ENCODE peak calls at places on chromosomes 13 and 19, in ten cellular contexts. S is CD8-positive, alpha-beta T cell; C is PC-3; V is glutamatergic neuron; U is GM10248; I is progenitor cell of endocrine pancreas; T is left ventricle myocardium inferior; P is ovary; D is CD4-positive, alpha-beta T cell; A is BE2C. B is an unnamed sample.
A peak's percentile ranks its signal among the peaks of the same experiment; 100 is the strongest.

GRCh38 chr13:32150794-32151193 is 119.2 kb downstream of the FRY start:
- DNase-seq in S (no peak), C (no peak), V (no peak), U (no peak), I (no peak), T (peak; percentile 78), P (peak; percentile 78), D (no peak), A (no peak), B (no peak)

GRCh38 chr19:3443840-3444694 is 36.3 kb downstream of the SMIM24 start:
- DNase-seq in S (no peak), C (no peak), V (peak; percentile 74), U (no peak), I (no peak), T (peak; percentile 78), P (no peak), D (no peak), A (peak; percentile 54), B (peak; percentile 72)

GRCh38 chr13:41562083-41562482 is 104.7 kb downstream of the RGCC start:
- DNase-seq in S (no peak), C (no peak), V (no peak), U (no peak), I (no peak), T (peak; percentile 82), P (peak; percentile 71), D (no peak), A (no peak), B (no peak)

GRCh38 chr13:23086951-23087350 is 93.8 kb upstream of the SGCG start:
- DNase-seq in S (no peak), C (no peak), V (no peak), U (no peak), I (no peak), T (no peak), P (no peak), D (no peak), A (no peak), B (no peak)

GRCh38 chr19:10205636-10206035 is 10.9 kb upstream of the DNMT1 start:
- DNase-seq in S (no peak), C (no peak), V (no peak), U (no peak), I (no peak), T (no peak), P (no peak), D (no peak), A (no peak), B (no peak)

GRCh38 chr19:38013913-38014575 is 107.0 kb downstream of the SIPA1L3 start:
- DNase-seq in S (no peak), C (no peak), V (no peak), U (no peak), I (no peak), T (no peak), P (no peak), D (no peak), A (no peak), B (no peak)

GRCh38 chr19:45263013-45263412 is 11.9 kb downstream of the MARK4 start:
- DNase-seq in S (no peak), C (no peak), V (no peak), U (no peak), I (no peak), T (no peak), P (no peak), D (no peak), A (no peak), B (no peak)

GRCh38 chr19:21604351-21604926 is 99.0 kb downstream of the ZNF429 start:
- DNase-seq in S (no peak), C (peak; percentile 34), V (no peak), U (no peak), I (no peak), T (no peak), P (no peak), D (no peak), A (no peak), B (no peak)

GRCh38 chr13:27979001-27979643 is 9.4 kb downstream of the URAD start:
- DNase-seq in S (no peak), C (no peak), V (no peak), U (no peak), I (no peak), T (no peak), P (no peak), D (no peak), A (no peak), B (no peak)

GRCh38 chr13:76314495-76314894 is 571.7 kb downstream of the KCTD12 start:
- DNase-seq in S (no peak), C (no peak), V (no peak), U (no peak), I (no peak), T (no peak), P (no peak), D (no peak), A (no peak), B (peak; percentile 1)

GRCh38 chr13:20125129-20125782 is 35.6 kb downstream of the GJA3 start:
- DNase-seq in S (no peak), C (peak; percentile 59), V (no peak), U (no peak), I (no peak), T (no peak), P (no peak), D (no peak), A (no peak), B (no peak)

DNA sequence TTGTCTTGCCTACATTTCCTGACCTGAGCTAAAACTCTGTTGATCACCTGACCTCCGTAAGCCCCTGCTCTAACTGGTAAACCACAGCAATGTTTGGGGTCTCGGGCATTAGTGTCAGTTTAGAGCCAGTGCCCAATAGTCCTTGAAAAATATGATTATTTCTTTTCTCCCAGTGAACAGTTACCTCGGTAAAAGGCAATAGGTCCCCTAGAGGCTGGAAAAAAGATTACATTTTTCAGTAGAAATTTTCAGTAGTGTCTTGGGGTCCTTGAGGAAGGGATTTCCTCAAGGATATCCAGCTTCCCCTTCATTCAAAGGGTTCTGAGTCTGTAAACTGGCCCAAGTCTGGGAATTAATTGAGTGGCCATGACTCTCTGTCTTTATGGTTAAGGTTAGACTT is 177.5 kb downstream of the SLC7A1 start:
- DNase-seq in S (no peak), C (no peak), V (no peak), U (no peak), I (no peak), T (no peak), P (no peak), D (no peak), A (no peak), B (no peak)
- TF ChIP-seq CTCF in S (no peak), C (peak; percentile 28), V (peak; percentile 25), U (no peak), I (no peak), T (no peak), P (no peak), D (no peak), A (peak; percentile 40), B (peak; percentile 23)

GRCh38 chr19:57655443-57655842 is 13.3 kb upstream of the ZSCAN4 start:
- DNase-seq in S (no peak), C (no peak), V (no peak), U (no peak), I (no peak), T (no peak), P (no peak), D (no peak), A (no peak), B (no peak)

GRCh38 chr19:57656346-57656745 is 12.4 kb upstream of the ZSCAN4 start:
- DNase-seq in S (no peak), C (peak; percentile 25), V (no peak), U (no peak), I (no peak), T (no peak), P (no peak), D (no peak), A (no peak), B (no peak)

GRCh38 chr19:57653689-57654088 is 15.0 kb upstream of the ZSCAN4 start:
- DNase-seq in S (no peak), C (no peak), V (no peak), U (no peak), I (no peak), T (no peak), P (no peak), D (no peak), A (no peak), B (no peak)

GRCh38 chr19:57648336-57649003 is 15.5 kb downstream of the ZNF211 start:
- DNase-seq in S (no peak), C (no peak), V (no peak), U (no peak), I (no peak), T (no peak), P (no peak), D (no peak), A (peak; percentile 63), B (no peak)

DNA sequence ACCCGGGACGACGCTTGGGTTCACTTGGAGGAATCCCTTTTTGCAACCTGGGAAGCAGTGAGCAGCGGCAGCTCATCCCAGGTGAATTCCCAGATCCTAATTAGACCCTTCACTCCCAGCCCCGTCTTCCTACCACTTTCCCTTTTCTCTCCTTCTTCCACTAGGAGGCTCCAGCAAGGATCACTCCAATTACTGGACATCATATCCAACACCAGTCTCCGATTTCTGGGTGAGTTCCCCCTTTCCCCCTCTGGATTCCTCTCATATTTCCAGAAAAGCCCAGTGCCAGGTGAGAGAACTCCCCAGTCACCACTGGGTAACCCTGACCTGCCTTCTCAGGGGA is 17.1 kb upstream of the ZSCAN4 start:
- DNase-seq in S (no peak), C (no peak), V (no peak), U (no peak), I (no peak), T (no peak), P (no peak), D (no peak), A (no peak), B (no peak)
- TF ChIP-seq CTCF in S (no peak), C (peak; percentile 11), V (no peak), U (no peak), I (no peak), T (peak; percentile 16), P (no peak), D (no peak), A (peak; percentile 21), B (no peak)

DNA sequence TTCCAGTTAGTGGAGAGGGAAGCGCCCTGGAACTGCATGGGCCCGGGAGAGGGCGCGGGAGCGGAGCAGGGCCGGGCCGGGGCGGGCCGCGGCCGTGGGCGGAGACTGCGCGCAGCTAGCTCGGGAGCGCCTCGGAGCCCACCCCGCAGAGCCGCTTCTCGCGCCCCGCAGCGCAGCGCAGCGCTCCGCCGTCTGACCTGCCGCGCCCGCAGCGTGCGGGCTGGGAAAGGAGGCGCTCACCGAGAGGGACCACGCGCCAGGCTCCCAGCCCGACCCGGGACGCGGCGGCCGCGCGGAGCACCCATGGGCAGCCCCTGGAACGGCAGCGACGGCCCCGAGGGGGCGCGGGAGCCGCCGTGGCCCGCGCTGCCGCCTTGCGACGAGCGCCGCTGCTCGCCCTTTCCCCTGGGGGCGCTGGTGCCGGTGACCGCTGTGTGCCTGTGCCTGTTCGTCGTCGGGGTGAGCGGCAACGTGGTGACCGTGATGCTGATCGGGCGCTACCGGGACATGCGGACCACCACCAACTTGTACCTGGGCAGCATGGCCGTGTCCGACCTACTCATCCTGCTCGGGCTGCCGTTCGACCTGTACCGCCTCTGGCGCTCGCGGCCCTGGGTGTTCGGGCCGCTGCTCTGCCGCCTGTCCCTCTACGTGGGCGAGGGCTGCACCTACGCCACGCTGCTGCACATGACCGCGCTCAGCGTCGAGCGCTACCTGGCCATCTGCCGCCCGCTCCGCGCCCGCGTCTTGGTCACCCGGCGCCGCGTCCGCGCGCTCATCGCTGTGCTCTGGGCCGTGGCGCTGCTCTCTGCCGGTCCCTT is at the start of gene MLNR:
- DNase-seq in S (no peak), C (no peak), V (peak; percentile 44), U (peak; percentile 43), I (peak; percentile 52), T (no peak), P (no peak), D (no peak), A (peak; percentile 71), B (peak; percentile 63)
- TF ChIP-seq CTCF in S (peak; percentile 30), C (no peak), V (no peak), U (no peak), I (peak; percentile 61), T (peak; percentile 22), P (peak; percentile 10), D (no peak), A (peak; percentile 14), B (peak; percentile 1)

GRCh38 chr19:39406656-39407393 is at the start of gene ZFP36:
- DNase-seq in S (peak; percentile 85), C (peak; percentile 64), V (peak; percentile 73), U (peak; percentile 79), I (peak; percentile 69), T (peak; percentile 91), P (peak; percentile 93), D (peak; percentile 91), A (peak; percentile 84), B (peak; percentile 85)
- TF ChIP-seq CTCF in S (no peak), C (no peak), V (no peak), U (no peak), I (peak; percentile 9), T (no peak), P (no peak), D (no peak), A (no peak), B (no peak)